ENCODE peak calls at places on chromosome 2, in ten cellular contexts. W is keratinocyte, T is body of pancreas, A is transverse colon, G is ovary, F is K562, D is upper lobe of left lung, Y is left ventricle myocardium inferior, M is OCI-LY7, C is esophagus squamous epithelium. K is an unnamed sample.

GRCh38 chr2:11513319-11513718 is 20.5 kb upstream of the GREB1 start:
- DNase-seq in W (no peak), T (no peak), A (no peak), G (no peak), F (no peak), D (no peak), Y (no peak), M (no peak), C (no peak), K (no peak)

GRCh38 chr2:240433973-240434727 is 1.3 kb upstream of the GPC1 start:
- DNase-seq in W (peak; percentile 97), T (peak; percentile 18), A (peak; percentile 39), G (peak; percentile 69), F (peak; percentile 53), D (peak; percentile 49), Y (peak; percentile 16), M (no peak), C (no peak), K (peak; percentile 15)

GRCh38 chr2:64654993-64655666 is 1.4 kb upstream of the SERTAD2 start:
- DNase-seq in W (no peak), T (peak; percentile 24), A (no peak), G (no peak), F (peak; percentile 43), D (no peak), Y (no peak), M (peak; percentile 69), C (no peak), K (no peak)

GRCh38 chr2:64609229-64609994 is 44.3 kb downstream of the SERTAD2 start:
- DNase-seq in W (no peak), T (peak; percentile 75), A (peak; percentile 74), G (peak; percentile 31), F (peak; percentile 82), D (peak; percentile 96), Y (peak; percentile 71), M (peak; percentile 66), C (no peak), K (peak; percentile 65)

GRCh38 chr2:57703407-57703806 is 343.2 kb upstream of the VRK2 start:
- DNase-seq in W (no peak), T (no peak), A (no peak), G (no peak), F (no peak), D (no peak), Y (no peak), M (no peak), C (no peak), K (no peak)

GRCh38 chr2:232316382-232317190 is 62.0 kb upstream of the ALPP start:
- DNase-seq in W (no peak), T (no peak), A (no peak), G (no peak), F (no peak), D (no peak), Y (no peak), M (no peak), C (no peak), K (no peak)

GRCh38 chr2:207394812-207395534 is 134.8 kb upstream of the CREB1 start:
- DNase-seq in W (peak; percentile 100), T (no peak), A (no peak), G (no peak), F (peak; percentile 88), D (no peak), Y (no peak), M (no peak), C (no peak), K (no peak)

GRCh38 chr2:220143336-220143735 is 515.9 kb downstream of the SLC4A3 start:
- DNase-seq in W (peak; percentile 30), T (no peak), A (no peak), G (no peak), F (no peak), D (no peak), Y (no peak), M (no peak), C (no peak), K (no peak)

GRCh38 chr2:237726401-237726830 is 72.2 kb upstream of the RBM44 start:
- DNase-seq in W (no peak), T (peak; percentile 70), A (no peak), G (no peak), F (no peak), D (no peak), Y (no peak), M (no peak), C (no peak), K (no peak)

GRCh38 chr2:48343571-48344440 is 186.1 kb upstream of the STON1 start:
- DNase-seq in W (peak; percentile 36), T (no peak), A (no peak), G (no peak), F (no peak), D (no peak), Y (no peak), M (no peak), C (no peak), K (no peak)

GRCh38 chr2:157786663-157787363 is 89.3 kb downstream of the ACVR1 start:
- DNase-seq in W (no peak), T (no peak), A (no peak), G (no peak), F (peak; percentile 91), D (no peak), Y (no peak), M (no peak), C (no peak), K (no peak)

GRCh38 chr2:133591164-133591563 is 22.9 kb upstream of the NCKAP5 start:
- DNase-seq in W (no peak), T (peak; percentile 45), A (peak; percentile 30), G (no peak), F (no peak), D (no peak), Y (peak; percentile 60), M (no peak), C (no peak), K (peak; percentile 67)

GRCh38 chr2:206921507-206921906 is 17.8 kb upstream of the CPO start:
- DNase-seq in W (no peak), T (no peak), A (no peak), G (no peak), F (no peak), D (no peak), Y (no peak), M (no peak), C (no peak), K (no peak)

GRCh38 chr2:204505946-204506345 is 39.3 kb upstream of the PARD3B start:
- DNase-seq in W (no peak), T (no peak), A (no peak), G (no peak), F (no peak), D (no peak), Y (no peak), M (no peak), C (no peak), K (no peak)

GRCh38 chr2:109124982-109125594 is 3.9 kb upstream of the SH3RF3 start:
- DNase-seq in W (no peak), T (no peak), A (no peak), G (no peak), F (no peak), D (peak; percentile 21), Y (no peak), M (no peak), C (no peak), K (peak; percentile 14)

GRCh38 chr2:2648094-2648493 is 317.0 kb upstream of the MYT1L start:
- DNase-seq in W (no peak), T (no peak), A (no peak), G (no peak), F (no peak), D (no peak), Y (no peak), M (no peak), C (no peak), K (no peak)

GRCh38 chr2:182897137-182897536 is 30.7 kb upstream of the FRZB start:
- DNase-seq in W (no peak), T (no peak), A (no peak), G (no peak), F (no peak), D (no peak), Y (no peak), M (no peak), C (no peak), K (no peak)

GRCh38 chr2:207423886-207424285 is 105.9 kb upstream of the CREB1 start:
- DNase-seq in W (peak; percentile 46), T (no peak), A (no peak), G (no peak), F (peak; percentile 39), D (no peak), Y (no peak), M (no peak), C (no peak), K (no peak)

DNA sequence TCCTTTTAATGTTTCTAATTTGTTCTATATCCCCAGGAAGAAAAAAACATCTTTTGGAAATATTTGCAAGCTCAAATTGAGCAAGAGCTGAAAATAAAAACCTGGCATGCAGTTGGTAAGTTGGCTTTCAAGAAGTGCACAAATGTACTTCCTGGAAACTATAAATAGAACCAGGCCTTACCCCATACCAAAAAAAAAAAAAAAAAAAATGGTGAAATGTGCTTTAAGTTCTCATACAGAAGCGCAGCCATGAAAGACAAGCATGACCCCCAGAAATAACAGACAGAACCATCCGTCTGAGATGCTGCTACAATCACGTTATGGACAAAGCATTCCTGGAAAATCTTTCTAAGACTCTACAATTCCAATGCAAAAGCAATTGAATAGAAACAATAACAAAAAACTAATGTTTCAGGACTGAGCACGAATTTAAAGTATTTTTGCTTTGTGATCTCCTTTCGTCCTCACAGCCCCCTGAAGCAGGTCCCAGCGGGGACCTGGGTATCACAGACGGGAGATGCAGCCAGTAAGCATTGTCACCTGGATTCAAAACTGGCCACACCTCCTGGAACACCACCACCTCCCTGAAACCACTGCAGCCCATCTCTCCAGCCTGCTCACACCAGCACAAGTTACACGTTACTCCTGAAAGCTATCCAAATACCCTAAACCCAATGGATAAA is 178.3 kb downstream of the HDAC4 start:
- DNase-seq in W (no peak), T (no peak), A (no peak), G (no peak), F (no peak), D (no peak), Y (no peak), M (no peak), C (no peak), K (no peak)
- H3K4me1 ChIP-seq in W (no peaks in the 10 kb centered on the region), T (peaks cover 52% of the 10 kb centered on the region), A (peaks cover 60% of the 10 kb centered on the region), G (peaks cover 39% of the 10 kb centered on the region), F (no peaks in the 10 kb centered on the region), D (peaks cover 67% of the 10 kb centered on the region), Y (peaks cover 80% of the 10 kb centered on the region), M (no peaks in the 10 kb centered on the region), C (peaks cover 45% of the 10 kb centered on the region), K (peaks cover 61% of the 10 kb centered on the region)

GRCh38 chr2:196991061-196991460 is 64.6 kb upstream of the PGAP1 start:
- DNase-seq in W (no peak), T (no peak), A (no peak), G (no peak), F (no peak), D (no peak), Y (no peak), M (no peak), C (no peak), K (no peak)
- H3K4me3 ChIP-seq in W (no peak overlapping the region), T (no peak overlapping the region), A (no peak overlapping the region), G (no peak overlapping the region), F (no peak overlapping the region), D (no peak overlapping the region), Y (no peak overlapping the region), M (no peak overlapping the region), C (no peak overlapping the region), K (no peak overlapping the region)

GRCh38 chr2:46878886-46879285 is 36.7 kb downstream of the MCFD2 start:
- DNase-seq in W (no peak), T (no peak), A (no peak), G (no peak), F (no peak), D (peak; percentile 22), Y (peak; percentile 78), M (no peak), C (no peak), K (no peak)
- TF ChIP-seq CTCF in W (no peak), T (no peak), A (no peak), G (no peak), F (peak; percentile 19), D (no peak), Y (no peak), M (no peak), C (no peak), K (no peak)

GRCh38 chr2:68234405-68234804 is 17.9 kb downstream of the PPP3R1 start:
- DNase-seq in W (no peak), T (no peak), A (no peak), G (no peak), F (no peak), D (no peak), Y (no peak), M (no peak), C (no peak), K (no peak)
- H3K4me1 ChIP-seq in W (peaks cover 45% of the 10 kb centered on the region), T (peaks cover 49% of the 10 kb centered on the region), A (peaks cover 52% of the 10 kb centered on the region), G (peaks cover 11% of the 10 kb centered on the region), F (peaks cover 36% of the 10 kb centered on the region), D (peaks cover 71% of the 10 kb centered on the region), Y (peaks cover 97% of the 10 kb centered on the region), M (peaks cover 34% of the 10 kb centered on the region), C (peaks cover 12% of the 10 kb centered on the region), K (peaks cover 5% of the 10 kb centered on the region)